ENCODE peak calls at places on chromosomes 5 and 9, in six cellular contexts. X is glutamatergic neuron, I is hepatocyte, N is AG04450, W is cardiac fibroblast, S is GM23338. T is an unnamed sample.

GRCh38 chr5:158023266-158023665 is 164.3 kb upstream of the CLINT1 start:
- DNase-seq in X (no peak), I (no peak), N (no peak), W (no peak), S (no peak), T (no peak)

GRCh38 chr9:136268318-136268717 is 22.7 kb upstream of the QSOX2 start:
- DNase-seq in X (peak), I (peak), N (no peak), W (peak), S (peak), T (no peak)

GRCh38 chr5:33816791-33817190 is 75.0 kb downstream of the ADAMTS12 start:
- DNase-seq in X (no peak), I (no peak), N (no peak), W (peak), S (no peak), T (no peak)

GRCh38 chr5:131589510-131590348 is 45.3 kb downstream of the RAPGEF6 start:
- DNase-seq in X (peak), I (peak), N (peak), W (peak), S (peak), T (no peak)

GRCh38 chr9:89036383-89036782 is 45.1 kb downstream of the S1PR3 start:
- DNase-seq in X (no peak), I (no peak), N (no peak), W (peak), S (no peak), T (no peak)

GRCh38 chr5:132076202-132076830 is 2.7 kb downstream of the CSF2 start:
- DNase-seq in X (no peak), I (no peak), N (no peak), W (no peak), S (no peak), T (no peak)

GRCh38 chr9:135890190-135890861 is 17.0 kb downstream of the CAMSAP1 start:
- DNase-seq in X (no peak), I (no peak), N (no peak), W (no peak), S (no peak), T (no peak)

GRCh38 chr9:136036848-136037247 is 58.2 kb downstream of the NACC2 start:
- DNase-seq in X (no peak), I (no peak), N (no peak), W (no peak), S (no peak), T (no peak)

GRCh38 chr5:142036918-142037317 is 24.1 kb upstream of the GNPDA1 start:
- DNase-seq in X (no peak), I (no peak), N (no peak), W (no peak), S (no peak), T (no peak)

GRCh38 chr5:980001-980588 is 28.5 kb upstream of the NKD2 start:
- DNase-seq in X (no peak), I (peak), N (no peak), W (no peak), S (no peak), T (no peak)

GRCh38 chr9:129069128-129069824 is 11.6 kb upstream of the DOLPP1 start:
- DNase-seq in X (no peak), I (peak), N (no peak), W (peak), S (no peak), T (no peak)

GRCh38 chr5:178107889-178108288 is 5.4 kb upstream of the N4BP3 start:
- DNase-seq in X (no peak), I (no peak), N (no peak), W (no peak), S (peak), T (no peak)

GRCh38 chr9:107976767-107977166 is 487.2 kb upstream of the KLF4 start:
- DNase-seq in X (no peak), I (no peak), N (no peak), W (peak), S (no peak), T (no peak)

GRCh38 chr9:36128331-36128730 is 8.2 kb upstream of the GLIPR2 start:
- DNase-seq in X (no peak), I (no peak), N (no peak), W (no peak), S (no peak), T (no peak)

GRCh38 chr5:150129813-150130492 is 25.7 kb downstream of the PDGFRB start:
- DNase-seq in X (peak), I (peak), N (no peak), W (peak), S (peak), T (peak)

GRCh38 chr9:18874069-18874468 is 158.9 kb downstream of the SAXO1 start:
- DNase-seq in X (no peak), I (no peak), N (no peak), W (no peak), S (no peak), T (no peak)

GRCh38 chr9:35908484-35909125 is 685 bp upstream of the SPAAR start:
- DNase-seq in X (no peak), I (no peak), N (no peak), W (no peak), S (no peak), T (no peak)

DNA sequence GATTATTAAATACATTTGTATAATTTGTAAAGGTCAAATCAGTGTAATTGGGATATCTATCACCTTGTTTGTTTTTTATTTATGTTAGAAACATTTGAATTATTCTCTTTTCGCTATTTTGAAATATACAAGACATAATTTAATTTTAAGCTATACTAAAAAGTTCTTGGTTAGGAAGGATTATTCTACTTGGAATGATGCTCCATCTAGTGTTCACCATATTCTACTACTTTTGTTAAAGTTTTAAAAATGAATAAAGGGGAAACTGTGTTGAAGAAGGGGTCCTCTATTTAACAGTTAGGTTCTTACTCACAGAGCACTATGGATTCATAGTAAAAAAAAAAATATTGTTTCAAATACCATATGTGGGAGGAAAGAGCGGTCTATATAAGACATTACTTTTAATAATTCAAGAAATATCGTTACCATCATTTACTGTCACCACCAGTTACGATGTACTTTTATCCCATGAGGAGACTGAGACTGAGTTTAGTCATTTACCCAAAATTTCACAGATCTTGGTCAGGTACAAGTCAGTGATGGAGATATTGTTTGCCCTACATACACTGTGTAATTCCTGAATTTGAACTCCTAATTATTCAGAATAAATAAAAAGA is 6.3 kb upstream of the STOM start:
- DNase-seq in X (no peak), I (no peak), N (no peak), W (peak), S (no peak), T (no peak)
- TF ChIP-seq CTCF in X (no peak), I (peak), N (peak), W (peak), S (no peak), T (no peak)

DNA sequence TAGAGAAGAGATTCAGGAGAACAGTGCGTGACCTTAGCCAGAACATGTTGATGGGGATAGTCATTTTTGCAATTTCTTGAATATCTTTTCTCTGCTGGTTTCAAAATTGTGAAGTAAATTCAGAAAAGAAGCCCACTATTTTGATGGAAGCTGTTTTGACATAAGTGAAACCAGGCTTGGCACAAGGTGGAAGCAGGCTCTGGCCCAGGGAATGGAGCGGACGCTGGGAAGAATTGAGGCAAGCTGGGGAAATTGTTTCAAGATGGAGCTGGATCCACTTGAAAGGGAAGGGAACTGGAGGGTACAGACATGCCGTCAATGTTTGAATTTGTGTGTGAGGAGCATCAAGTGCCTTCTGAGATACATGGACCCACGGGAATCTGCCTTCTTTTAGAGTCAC is 207.2 kb downstream of the GOLPH3 start:
- DNase-seq in X (no peak), I (no peak), N (no peak), W (no peak), S (no peak), T (no peak)
- TF ChIP-seq CTCF in X (no peak), I (no peak), N (no peak), W (no peak), S (no peak), T (no peak)

GRCh38 chr5:181215997-181216982 is 6.8 kb upstream of the TRIM41 start:
- DNase-seq in X (no peak), I (no peak), N (no peak), W (no peak), S (peak), T (no peak)

GRCh38 chr5:181217805-181218065 is 5.3 kb upstream of the TRIM41 start:
- DNase-seq in X (no peak), I (peak), N (no peak), W (no peak), S (no peak), T (no peak)

GRCh38 chr5:181219262-181220177 is 3.6 kb upstream of the TRIM41 start:
- DNase-seq in X (no peak), I (no peak), N (no peak), W (no peak), S (peak), T (no peak)

GRCh38 chr5:181218795-181219124 is 4.3 kb upstream of the TRIM41 start:
- DNase-seq in X (no peak), I (no peak), N (no peak), W (no peak), S (peak), T (no peak)

DNA sequence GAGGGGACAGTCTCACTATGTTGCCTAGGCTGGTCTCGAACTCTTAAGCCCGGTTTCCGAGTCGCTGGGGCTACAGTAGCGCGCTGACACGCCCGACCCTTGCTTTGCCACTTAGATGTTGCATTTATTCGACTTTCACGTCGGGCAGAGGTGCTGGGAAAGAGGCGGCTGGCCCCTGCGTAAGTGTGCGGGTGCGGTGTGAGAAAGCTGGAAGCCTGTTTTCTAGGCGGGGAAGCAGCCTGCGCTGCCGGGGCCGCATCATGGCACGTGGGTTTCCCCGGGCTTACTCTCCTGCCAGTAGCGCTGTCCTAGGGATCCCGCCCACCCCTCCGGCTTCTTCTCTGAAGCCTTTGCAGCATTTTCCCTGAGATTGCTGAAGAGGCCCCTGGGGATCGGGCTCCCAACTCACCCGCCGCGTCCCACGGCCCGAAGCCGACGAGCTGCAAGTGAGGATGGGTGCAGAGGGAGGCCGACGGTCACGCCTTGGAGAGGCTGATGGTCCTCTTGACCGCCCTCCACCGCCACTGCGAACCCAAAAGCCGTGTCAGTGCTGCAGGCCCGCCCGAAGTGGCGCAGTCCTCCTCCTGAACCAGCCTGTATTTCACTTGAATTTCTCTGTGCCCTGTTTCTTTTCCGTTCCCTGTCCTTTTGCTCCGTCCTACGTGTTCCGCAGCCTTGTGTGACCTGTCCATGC is 5.8 kb upstream of the TRIM41 start:
- DNase-seq in X (peak), I (peak), N (no peak), W (peak), S (peak), T (peak)
- TF ChIP-seq CTCF in X (no peak), I (peak), N (no peak), W (no peak), S (no peak), T (no peak)

DNA sequence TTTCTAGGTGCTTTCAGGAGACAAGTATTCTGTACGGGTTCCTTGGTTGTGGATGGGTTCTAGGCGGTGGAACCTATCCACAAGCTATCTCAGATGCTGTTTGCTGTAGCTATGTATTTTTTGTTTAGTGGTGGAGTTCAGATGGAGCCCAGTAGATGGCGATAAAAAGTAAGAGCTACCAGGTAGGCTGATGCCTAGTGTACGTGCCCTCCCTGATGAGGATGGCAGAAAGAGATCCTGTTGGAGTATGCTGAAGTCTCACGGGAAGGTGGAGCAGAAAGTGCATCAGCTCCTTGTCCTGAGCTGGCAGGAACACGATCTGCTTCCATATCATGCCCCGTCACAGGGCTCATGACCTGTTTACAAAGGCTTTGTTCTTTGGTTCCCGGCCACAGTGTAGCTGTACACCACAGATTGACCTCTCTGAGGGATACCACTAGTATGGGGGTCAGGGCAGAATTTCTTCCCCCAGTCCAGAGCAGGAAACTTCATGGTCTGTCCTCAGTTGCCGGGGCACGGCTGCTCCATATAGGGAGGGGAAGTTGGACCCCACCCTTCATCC is 12.6 kb upstream of the UGT3A2 start:
- DNase-seq in X (no peak), I (peak), N (peak), W (peak), S (peak), T (no peak)
- TF ChIP-seq CTCF in X (peak), I (peak), N (peak), W (peak), S (peak), T (peak)